ENCODE peak calls at places on chromosomes 4 and X, in four cellular contexts. Y is ovary, V is K562, L is left ventricle myocardium inferior. M is an unnamed sample.

GRCh38 chrX:39907964-39908616 is 189.7 kb downstream of the BCOR start:
- DNase-seq in Y (peak; percentile 72), V (no peak), L (peak; percentile 52), M (peak; percentile 44)

GRCh38 chr4:74098628-74098995 is 383 bp downstream of the CXCL2 start:
- DNase-seq in Y (peak; percentile 23), V (no peak), L (peak; percentile 18), M (peak; percentile 38)

GRCh38 chr4:4763815-4764202 is 95.7 kb upstream of the MSX1 start:
- DNase-seq in Y (no peak), V (no peak), L (no peak), M (no peak)

GRCh38 chr4:165631912-165632311 is 241.1 kb upstream of the TLL1 start:
- DNase-seq in Y (no peak), V (no peak), L (no peak), M (no peak)

GRCh38 chrX:39602226-39602625 is 495.5 kb downstream of the BCOR start:
- DNase-seq in Y (no peak), V (no peak), L (no peak), M (no peak)

GRCh38 chrX:136768469-136769084 is 12.2 kb downstream of the ARHGEF6 start:
- DNase-seq in Y (peak; percentile 40), V (peak; percentile 54), L (peak; percentile 22), M (peak; percentile 25)

GRCh38 chrX:17377047-17377692 is 2.2 kb downstream of the NHS start:
- DNase-seq in Y (peak; percentile 34), V (no peak), L (peak; percentile 17), M (peak; percentile 44)

GRCh38 chr4:44256414-44256813 is 192.2 kb downstream of the KCTD8 start:
- DNase-seq in Y (no peak), V (no peak), L (no peak), M (no peak)

GRCh38 chr4:70269674-70270073 is 27.3 kb downstream of the CSN3 start:
- DNase-seq in Y (no peak), V (no peak), L (no peak), M (no peak)
- TF ChIP-seq CTCF in Y (no peak), V (no peak), L (no peak), M (no peak)

GRCh38 chr4:152996672-152997071 is 60.5 kb downstream of the FHDC1 start:
- DNase-seq in Y (no peak), V (no peak), L (no peak), M (no peak)

GRCh38 chr4:152998861-152999260 is 62.7 kb downstream of the FHDC1 start:
- DNase-seq in Y (no peak), V (no peak), L (no peak), M (no peak)

GRCh38 chr4:152997235-152997735 is 61.2 kb downstream of the FHDC1 start:
- DNase-seq in Y (no peak), V (no peak), L (no peak), M (no peak)

GRCh38 chr4:152997771-152998487 is 61.8 kb downstream of the FHDC1 start:
- DNase-seq in Y (no peak), V (no peak), L (no peak), M (no peak)

GRCh38 chr4:152996101-152996500 is 60.0 kb downstream of the FHDC1 start:
- DNase-seq in Y (no peak), V (no peak), L (no peak), M (no peak)
- H3K27ac ChIP-seq in Y (no peak overlapping the region), V (no peak overlapping the region), L (no peak overlapping the region), M (no peak overlapping the region)

DNA sequence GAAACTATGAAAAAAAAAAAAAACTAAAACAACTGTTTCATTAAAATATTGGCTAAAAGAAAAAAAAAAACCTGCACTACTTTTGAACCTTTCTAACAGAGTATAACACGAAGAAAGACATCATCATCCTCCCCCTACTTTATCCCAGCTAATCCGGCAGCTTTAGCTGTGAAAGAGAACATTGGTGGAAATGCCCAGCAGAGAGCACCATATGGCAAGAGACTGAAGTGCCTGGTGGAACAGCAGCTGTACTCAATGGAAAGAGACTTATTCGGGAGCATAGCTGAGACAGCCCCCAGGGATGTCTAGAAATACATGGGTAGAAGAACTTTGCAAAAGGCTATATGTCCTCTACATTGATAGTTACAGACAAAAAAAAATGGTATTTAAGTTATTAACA is 30.3 kb downstream of the STPG2 start:
- DNase-seq in Y (no peak), V (peak; percentile 8), L (no peak), M (no peak)
- TF ChIP-seq CTCF in Y (no peak), V (peak; percentile 46), L (peak; percentile 53), M (peak; percentile 45)

GRCh38 chr4:160808174-160808573 is 1355.6 kb downstream of the FSTL5 start:
- DNase-seq in Y (no peak), V (no peak), L (no peak), M (no peak)
- H3K27ac ChIP-seq in Y (no peak overlapping the region), V (no peak overlapping the region), L (no peak overlapping the region), M (no peak overlapping the region)

DNA sequence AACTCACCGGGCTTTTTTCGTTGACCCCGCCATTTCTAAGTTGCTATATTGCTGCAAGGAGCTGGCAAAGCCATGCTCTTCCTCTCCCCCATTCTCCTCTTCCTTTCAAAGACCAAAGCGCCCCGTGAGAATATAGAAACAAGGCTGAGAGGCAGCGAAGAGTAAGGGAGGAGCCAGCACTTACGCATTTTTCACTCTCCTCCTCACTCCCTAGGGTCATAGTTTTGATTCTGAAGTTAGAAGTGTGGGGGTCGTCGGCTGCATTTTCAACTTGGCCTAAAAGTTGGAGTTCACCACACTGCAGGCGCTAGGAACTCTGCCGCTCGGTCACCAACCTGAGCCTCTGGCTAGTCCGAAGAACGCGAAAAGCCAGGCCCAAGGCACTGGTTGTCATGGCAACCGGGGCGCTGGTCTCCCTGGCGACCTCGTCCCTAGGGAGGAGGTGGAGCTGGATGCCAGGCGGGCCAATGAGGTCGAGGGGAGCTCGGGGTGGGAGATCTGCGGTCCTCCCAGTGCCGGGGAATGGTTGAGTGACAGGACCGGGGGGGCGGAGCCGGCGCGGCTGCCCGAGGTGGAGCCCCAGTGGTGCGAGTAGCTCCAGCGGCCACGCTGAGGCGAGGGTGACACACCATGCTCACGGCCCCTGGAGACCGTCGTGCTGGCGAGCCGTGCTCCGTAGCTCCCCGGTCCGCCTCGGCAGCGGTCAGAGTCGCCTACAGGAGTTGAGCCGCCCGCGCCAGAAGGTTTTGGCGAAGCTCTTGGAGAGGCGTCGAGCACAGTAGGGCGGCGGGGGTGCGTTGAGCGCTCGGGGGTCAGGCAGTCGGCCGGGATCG is at the start of gene PTPN13:
- DNase-seq in Y (peak; percentile 100), V (peak; percentile 76), L (peak; percentile 94), M (peak; percentile 96)
- TF ChIP-seq CTCF in Y (no peak), V (no peak), L (no peak), M (no peak)

GRCh38 chrX:21963736-21964135 is 23.2 kb downstream of the SMS start:
- DNase-seq in Y (no peak), V (no peak), L (no peak), M (no peak)
- H3K27ac ChIP-seq in Y (peak overlapping the region; percentile 59), V (no peak overlapping the region), L (peak overlapping the region; percentile 48), M (peak overlapping the region; percentile 12)

DNA sequence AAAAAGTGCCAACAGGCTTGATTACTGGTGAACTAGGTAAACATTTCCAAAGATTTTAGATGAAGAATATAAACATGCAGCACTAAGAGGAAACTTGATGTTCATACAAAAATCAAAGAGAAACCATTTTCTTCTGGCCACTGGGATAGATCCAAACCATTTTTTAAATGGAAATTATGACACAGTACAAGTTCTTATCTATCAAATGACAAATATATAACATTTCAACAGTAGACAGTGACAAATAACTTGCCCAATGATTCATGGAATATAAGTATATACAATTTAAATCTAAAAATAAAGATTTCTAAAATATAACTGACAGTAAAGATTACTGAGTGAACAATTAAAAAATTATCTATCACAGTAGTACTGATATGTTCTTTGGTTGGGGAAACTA is 151.1 kb downstream of the CDS1 start:
- DNase-seq in Y (no peak), V (no peak), L (no peak), M (no peak)
- TF ChIP-seq CTCF in Y (no peak), V (no peak), L (no peak), M (no peak)

GRCh38 chrX:11382935-11383334 is 89.7 kb downstream of the AMELX start:
- DNase-seq in Y (no peak), V (no peak), L (no peak), M (no peak)
- H3K27ac ChIP-seq in Y (no peak overlapping the region), V (peak overlapping the region; percentile 49), L (no peak overlapping the region), M (no peak overlapping the region)

M was measured in heart left ventricle.